ENCODE peak calls at places on chromosomes 7 and 10, in seven cellular contexts. P is GM23338, S is GM12878, U is A549, O is Panc1, B is HepG2, H is K562. L is an unnamed sample.

GRCh38 chr10:102648889-102649752 is 4.8 kb downstream of the TRIM8 start:
- DNase-seq in P (peak; percentile 32), S (no peak), U (no peak), O (no peak), B (no peak), H (no peak), L (no peak)

GRCh38 chr10:131776496-131776895 is 124.3 kb upstream of the PPP2R2D start:
- DNase-seq in P (no peak), S (no peak), U (no peak), O (no peak), B (no peak), H (no peak), L (no peak)

GRCh38 chr7:133561361-133561760 is 308.5 kb downstream of the EXOC4 start:
- DNase-seq in P (peak; percentile 16), S (no peak), U (no peak), O (no peak), B (no peak), H (no peak), L (no peak)

GRCh38 chr10:71838264-71839211 is 12.5 kb downstream of the PSAP start:
- DNase-seq in P (no peak), S (no peak), U (peak; percentile 36), O (no peak), B (no peak), H (peak; percentile 81), L (no peak)

GRCh38 chr10:110078317-110078716 is 70.5 kb downstream of the ADD3 start:
- DNase-seq in P (no peak), S (no peak), U (no peak), O (no peak), B (no peak), H (no peak), L (peak; percentile 37)

GRCh38 chr10:131354380-131354779 is 42.9 kb upstream of the TCERG1L start:
- DNase-seq in P (peak; percentile 58), S (no peak), U (no peak), O (no peak), B (peak; percentile 3), H (peak; percentile 8), L (no peak)

GRCh38 chr7:92749327-92749730 is 87.0 kb downstream of the CDK6 start:
- DNase-seq in P (no peak), S (no peak), U (no peak), O (no peak), B (no peak), H (no peak), L (no peak)

GRCh38 chr10:37535459-37536246 is 321.8 kb downstream of the ZNF248 start:
- DNase-seq in P (no peak), S (no peak), U (peak; percentile 47), O (no peak), B (peak; percentile 50), H (no peak), L (no peak)

GRCh38 chr7:51317582-51317910 is 937 bp upstream of the COBL start:
- DNase-seq in P (peak; percentile 69), S (no peak), U (no peak), O (no peak), B (no peak), H (no peak), L (no peak)

GRCh38 chr7:117730404-117730803 is 142.8 kb downstream of the CTTNBP2 start:
- DNase-seq in P (no peak), S (no peak), U (no peak), O (no peak), B (no peak), H (no peak), L (no peak)

GRCh38 chr7:7271094-7271874 is 88.9 kb downstream of the C1GALT1 start:
- DNase-seq in P (peak; percentile 33), S (no peak), U (no peak), O (no peak), B (no peak), H (no peak), L (no peak)

GRCh38 chr7:7276151-7276550 is 93.8 kb downstream of the C1GALT1 start:
- DNase-seq in P (no peak), S (no peak), U (no peak), O (no peak), B (no peak), H (no peak), L (no peak)

GRCh38 chr7:7274782-7275181 is 92.4 kb downstream of the C1GALT1 start:
- DNase-seq in P (peak; percentile 55), S (no peak), U (no peak), O (no peak), B (no peak), H (no peak), L (no peak)

GRCh38 chr7:7272294-7272693 is 90.0 kb downstream of the C1GALT1 start:
- DNase-seq in P (no peak), S (no peak), U (no peak), O (no peak), B (no peak), H (no peak), L (no peak)
- H3K4me3 ChIP-seq in P (no peak overlapping the region), S (no peak overlapping the region), U (no peak overlapping the region), O (no peak overlapping the region), B (no peak overlapping the region), H (no peak overlapping the region), L (no peak overlapping the region)

DNA sequence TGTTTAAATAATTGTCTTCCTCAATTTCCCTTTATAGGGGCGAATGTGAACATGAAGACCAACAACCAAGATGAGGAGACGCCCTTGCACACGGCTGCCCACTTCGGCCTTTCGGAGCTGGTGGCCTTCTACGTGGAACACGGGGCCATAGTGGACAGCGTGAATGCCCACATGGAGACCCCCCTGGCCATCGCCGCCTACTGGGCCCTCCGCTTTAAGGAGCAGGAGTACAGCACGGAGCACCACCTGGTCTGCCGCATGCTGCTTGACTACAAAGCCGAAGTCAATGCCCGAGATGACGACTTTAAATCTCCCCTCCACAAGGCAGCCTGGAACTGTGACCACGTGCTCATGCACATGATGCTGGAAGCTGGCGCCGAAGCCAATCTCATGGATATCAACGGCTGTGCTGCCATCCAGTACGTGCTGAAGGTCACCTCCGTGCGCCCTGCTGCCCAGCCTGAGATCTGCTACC is 42.1 kb downstream of the ASB4 start:
- DNase-seq in P (peak; percentile 6), S (no peak), U (no peak), O (no peak), B (no peak), H (no peak), L (no peak)
- TF ChIP-seq REST in P (no peak), S (no peak), U (no peak), O (no peak), B (no peak), H (no peak), L (no peak)

GRCh38 chr10:8310930-8311329 is 256.4 kb downstream of the GATA3 start:
- DNase-seq in P (no peak), S (no peak), U (no peak), O (no peak), B (no peak), H (no peak), L (no peak)

GRCh38 chr10:8305871-8306652 is 251.6 kb downstream of the GATA3 start:
- DNase-seq in P (no peak), S (no peak), U (no peak), O (no peak), B (no peak), H (no peak), L (no peak)

GRCh38 chr10:8304861-8305260 is 250.4 kb downstream of the GATA3 start:
- DNase-seq in P (no peak), S (no peak), U (no peak), O (no peak), B (no peak), H (no peak), L (no peak)

GRCh38 chr10:8302565-8302964 is 248.1 kb downstream of the GATA3 start:
- DNase-seq in P (no peak), S (no peak), U (no peak), O (no peak), B (no peak), H (no peak), L (no peak)

GRCh38 chr10:8306685-8307364 is 252.3 kb downstream of the GATA3 start:
- DNase-seq in P (peak; percentile 32), S (no peak), U (no peak), O (no peak), B (no peak), H (no peak), L (no peak)
- H3K27ac ChIP-seq in P (no peak overlapping the region), S (no peak overlapping the region), U (peak overlapping the region; percentile 3), O (no peak overlapping the region), B (no peak overlapping the region), H (no peak overlapping the region), L (no peak overlapping the region)

DNA sequence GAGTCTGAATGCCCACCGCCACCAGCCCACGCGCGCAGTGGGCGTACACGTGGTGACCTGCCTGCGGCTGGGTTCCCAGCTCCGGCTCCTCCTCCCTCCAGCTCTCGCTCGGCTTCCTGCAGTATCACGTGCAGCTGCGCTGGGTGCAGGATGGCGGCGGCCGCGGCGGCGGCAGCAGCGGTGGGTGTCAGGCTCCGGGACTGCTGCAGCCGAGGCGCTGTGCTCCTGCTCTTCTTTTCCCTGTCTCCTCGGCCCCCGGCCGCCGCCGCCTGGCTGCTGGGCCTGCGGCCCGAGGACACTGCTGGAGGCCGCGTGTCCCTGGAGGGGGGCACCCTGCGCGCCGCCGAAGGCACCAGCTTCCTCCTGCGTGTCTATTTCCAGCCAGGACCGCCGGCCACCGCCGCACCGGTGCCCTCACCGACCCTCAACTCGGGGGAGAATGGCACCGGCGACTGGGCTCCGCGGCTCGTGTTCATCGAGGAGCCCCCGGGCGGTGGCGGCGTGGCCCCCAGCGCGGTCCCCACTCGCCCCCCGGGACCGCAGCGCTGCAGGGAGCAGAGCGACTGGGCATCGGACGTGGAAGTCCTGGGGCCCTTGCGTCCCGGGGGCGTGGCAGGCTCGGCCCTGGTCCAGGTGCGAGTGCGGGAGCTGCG is at the start of gene CNNM1:
- DNase-seq in P (peak; percentile 73), S (no peak), U (peak; percentile 77), O (no peak), B (no peak), H (no peak), L (peak; percentile 17)
- H3K4me3 ChIP-seq in P (peak within 1 kb of the TSS; percentile 62), S (no peak within 1 kb of the TSS), U (peak within 1 kb of the TSS; percentile 84), O (peak within 1 kb of the TSS; percentile 81), B (peak within 1 kb of the TSS; percentile 55), H (no peak within 1 kb of the TSS), L (peak within 1 kb of the TSS; percentile 32)

DNA sequence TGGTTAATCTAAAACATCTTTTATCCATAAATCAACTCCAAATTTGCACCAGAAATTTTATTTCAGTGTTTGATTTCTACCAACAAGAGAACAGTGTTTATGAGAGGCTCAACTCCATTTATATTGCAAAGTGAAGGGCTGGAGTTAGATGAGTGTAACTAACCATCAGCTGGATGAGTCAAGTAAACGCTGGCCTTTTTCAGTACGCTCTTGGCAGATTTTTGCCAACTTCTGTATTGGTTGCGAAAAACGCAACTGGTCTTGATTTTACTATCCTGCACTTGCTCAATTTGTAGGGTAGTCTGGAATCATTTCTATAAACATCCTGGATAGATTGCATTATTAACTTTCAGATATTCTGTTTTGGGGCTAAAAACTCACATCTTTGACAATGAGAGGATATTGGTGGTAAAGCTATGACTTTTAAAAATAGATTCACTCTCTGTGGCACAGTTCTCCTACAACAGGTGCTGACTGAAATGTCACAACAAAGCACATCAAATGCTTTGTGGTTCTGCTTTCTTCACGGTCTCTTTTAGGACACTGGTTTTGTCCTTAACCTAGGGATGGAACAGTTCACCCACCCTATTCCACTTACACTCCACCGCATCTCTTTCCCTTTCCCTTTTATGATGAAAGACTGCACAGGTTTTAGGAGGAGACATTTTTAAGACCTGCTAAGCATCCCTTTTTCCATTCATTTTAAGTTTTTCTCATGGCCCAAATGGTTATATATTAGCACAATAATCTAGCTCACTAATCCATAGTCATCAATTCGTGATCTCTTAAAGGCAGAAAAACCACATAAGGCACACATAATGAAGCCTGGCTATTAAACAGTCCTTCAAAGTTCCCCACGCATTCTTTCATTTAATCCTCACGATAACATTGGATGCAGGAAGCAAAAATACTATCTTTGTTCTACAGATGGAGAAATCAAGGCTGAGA is 12.8 kb downstream of the CACNA2D1 start:
- DNase-seq in P (no peak), S (no peak), U (no peak), O (no peak), B (no peak), H (no peak), L (no peak)
- TF ChIP-seq REST in P (no peak), S (no peak), U (no peak), O (no peak), B (no peak), H (no peak), L (no peak)